ENCODE peak calls at places on chromosomes 11 and 22, in five cellular contexts. F is GM20000, K is B cell, X is fibroblast of mammary gland, U is astrocyte. B is an unnamed sample.

GRCh38 chr11:78044706-78045105 is 19.0 kb upstream of the THRSP start:
- DNase-seq in X (no peak), U (no peak), K (no peak), F (no peak), B (no peak)

GRCh38 chr11:71962428-71963038 is 33.7 kb downstream of the RNF121 start:
- DNase-seq in K (no peak), U (peak; percentile 72), X (peak; percentile 41), F (peak; percentile 37), B (no peak)

GRCh38 chr22:49964493-49965290 is 4.1 kb downstream of the PIM3 start:
- DNase-seq in F (no peak), K (peak; percentile 30), U (no peak), X (no peak), B (no peak)

GRCh38 chr11:120877746-120878365 is 146.0 kb upstream of the TBCEL start:
- DNase-seq in U (no peak), X (no peak), F (no peak), K (no peak), B (no peak)

GRCh38 chr11:5369793-5370192 is 13.8 kb upstream of the OR51M1 start:
- DNase-seq in X (peak; percentile 57), K (no peak), F (peak; percentile 17), U (no peak), B (peak; percentile 8)

GRCh38 chr22:45683248-45683647 is 11.6 kb downstream of the ATXN10 start:
- DNase-seq in U (no peak), K (peak; percentile 48), F (no peak), X (no peak), B (no peak)

GRCh38 chr22:41206719-41207118 is 1.6 kb downstream of the L3MBTL2 start:
- DNase-seq in U (no peak), F (no peak), X (no peak), K (no peak), B (no peak)

GRCh38 chr22:37225481-37225880 is 13.2 kb upstream of the SSTR3 start:
- DNase-seq in F (no peak), X (no peak), U (no peak), K (no peak), B (no peak)

GRCh38 chr22:43345356-43345755 is 2.2 kb upstream of the SCUBE1 start:
- DNase-seq in X (no peak), K (no peak), F (no peak), U (no peak), B (no peak)

GRCh38 chr11:103591554-103591953 is 444.9 kb upstream of the DDI1 start:
- DNase-seq in U (peak; percentile 33), K (no peak), F (no peak), X (no peak), B (no peak)

GRCh38 chr11:119029340-119030028 is 1.2 kb downstream of the SLC37A4 start:
- DNase-seq in K (no peak), F (peak; percentile 43), X (no peak), U (no peak), B (peak; percentile 20)

GRCh38 chr11:130761560-130762220 is 154.6 kb downstream of the SNX19 start:
- DNase-seq in X (no peak), U (no peak), K (no peak), F (no peak), B (no peak)

GRCh38 chr11:30452114-30452513 is 129.2 kb downstream of the ARL14EP start:
- DNase-seq in U (no peak), F (no peak), X (no peak), K (no peak), B (peak; percentile 19)

GRCh38 chr11:831132-831864 is 1.5 kb upstream of the CD151 start:
- DNase-seq in K (no peak), X (no peak), F (no peak), U (no peak), B (no peak)

GRCh38 chr11:27507561-27508322 is 1.2 kb upstream of the LIN7C start:
- DNase-seq in X (peak; percentile 7), U (no peak), F (no peak), K (no peak), B (no peak)

GRCh38 chr11:69320756-69321741 is 27.1 kb downstream of the MYEOV start:
- DNase-seq in F (no peak), U (no peak), X (peak; percentile 47), K (no peak), B (no peak)

GRCh38 chr11:126545057-126545555 is 189.6 kb downstream of the ST3GAL4 start:
- DNase-seq in X (no peak), K (no peak), F (no peak), U (no peak), B (no peak)

GRCh38 chr22:20864186-20864908 is 5.5 kb downstream of the SNAP29 start:
- DNase-seq in X (peak; percentile 43), K (no peak), U (no peak), F (no peak), B (no peak)

GRCh38 chr11:117820071-117820470 is 4.5 kb downstream of the FXYD2 start:
- DNase-seq in U (no peak), X (no peak), F (no peak), K (no peak), B (no peak)

GRCh38 chr22:38148252-38148651 is 33.4 kb downstream of the PLA2G6 start:
- DNase-seq in K (no peak), U (peak; percentile 81), F (no peak), X (peak; percentile 60), B (no peak)

GRCh38 chr11:134566311-134566710 is 154.3 kb upstream of the B3GAT1 start:
- DNase-seq in F (no peak), X (no peak), K (no peak), U (no peak), B (no peak)

GRCh38 chr22:33331017-33331416 is 272.8 kb upstream of the SYN3 start:
- DNase-seq in F (no peak), K (no peak), X (no peak), U (no peak), B (no peak)

GRCh38 chr11:112744041-112744440 is 217.2 kb upstream of the NCAM1 start:
- DNase-seq in U (no peak), K (no peak), F (no peak), X (no peak), B (no peak)

GRCh38 chr11:74398244-74399159 is at the start of gene PGM2L1:
- DNase-seq in F (peak; percentile 97), U (peak; percentile 83), K (peak; percentile 97), X (peak; percentile 90), B (peak; percentile 92)

GRCh38 chr22:37406836-37407235 is 20.4 kb downstream of the ELFN2 start:
- DNase-seq in K (no peak), F (no peak), U (no peak), X (no peak), B (no peak)

GRCh38 chr11:66676931-66677598 is 622 bp downstream of the RBM4B start:
- DNase-seq in U (peak; percentile 19), K (no peak), X (peak; percentile 6), F (no peak), B (no peak)

GRCh38 chr11:123362941-123363340 is 67.1 kb upstream of the GRAMD1B start:
- DNase-seq in F (no peak), K (no peak), X (no peak), U (no peak), B (no peak)

GRCh38 chr11:19419021-19419750 is 178.4 kb upstream of the E2F8 start:
- DNase-seq in U (peak; percentile 37), K (no peak), F (no peak), X (peak; percentile 51), B (no peak)

GRCh38 chr22:38452373-38453064 is 2.5 kb downstream of the KCNJ4 start:
- DNase-seq in U (peak; percentile 27), X (no peak), F (no peak), K (no peak), B (no peak)

GRCh38 chr11:115581871-115582639 is 77.8 kb upstream of the CADM1 start:
- DNase-seq in U (peak; percentile 18), F (no peak), K (no peak), X (no peak), B (peak; percentile 24)

GRCh38 chr11:6647282-6647679 is 8.3 kb downstream of the DCHS1 start:
- DNase-seq in X (peak; percentile 37), U (no peak), F (no peak), K (no peak), B (no peak)

GRCh38 chr11:118655486-118656190 is 23.8 kb downstream of the TREH start:
- DNase-seq in F (no peak), X (no peak), U (no peak), K (no peak), B (no peak)

GRCh38 chr22:20859615-20860014 is 808 bp downstream of the SNAP29 start:
- DNase-seq in F (no peak), X (no peak), K (peak; percentile 16), U (no peak), B (no peak)

GRCh38 chr11:57323503-57324153 is 1.1 kb downstream of the TNKS1BP1 start:
- DNase-seq in F (no peak), K (no peak), X (peak; percentile 48), U (peak; percentile 15), B (no peak)
- TF ChIP-seq CTCF in F (no peak), K (no peak), X (peak; percentile 11), U (no peak), B (no peak)

DNA sequence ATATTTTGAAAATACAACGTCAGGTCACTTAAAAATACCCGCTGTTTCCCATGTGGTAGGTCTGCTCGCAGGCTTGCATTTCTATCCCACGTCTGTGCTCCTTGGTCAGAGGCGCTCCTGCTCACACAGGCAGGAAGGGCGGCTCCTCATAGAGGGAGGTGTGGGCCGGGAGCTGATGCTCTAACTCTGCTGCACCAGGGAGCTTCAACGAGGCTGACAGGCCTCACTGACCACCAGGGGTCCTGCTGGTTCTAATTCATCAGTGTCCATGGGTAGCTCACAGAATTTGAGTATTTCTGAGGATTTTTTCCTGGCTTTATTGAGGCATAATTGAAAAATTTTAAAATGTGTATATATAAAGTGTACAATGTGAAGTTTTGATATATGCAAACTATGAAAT is 68.5 kb downstream of the PIWIL3 start:
- DNase-seq in F (no peak), X (no peak), K (no peak), U (no peak), B (peak; percentile 41)
- TF ChIP-seq CTCF in F (no peak), X (no peak), K (no peak), U (no peak), B (peak; percentile 28)

GRCh38 chr22:47687776-47688175 is 925.3 kb downstream of the TBC1D22A start:
- DNase-seq in K (no peak), X (no peak), F (no peak), U (no peak), B (no peak)
- TF ChIP-seq CTCF in K (no peak), X (no peak), F (no peak), U (no peak), B (no peak)

DNA sequence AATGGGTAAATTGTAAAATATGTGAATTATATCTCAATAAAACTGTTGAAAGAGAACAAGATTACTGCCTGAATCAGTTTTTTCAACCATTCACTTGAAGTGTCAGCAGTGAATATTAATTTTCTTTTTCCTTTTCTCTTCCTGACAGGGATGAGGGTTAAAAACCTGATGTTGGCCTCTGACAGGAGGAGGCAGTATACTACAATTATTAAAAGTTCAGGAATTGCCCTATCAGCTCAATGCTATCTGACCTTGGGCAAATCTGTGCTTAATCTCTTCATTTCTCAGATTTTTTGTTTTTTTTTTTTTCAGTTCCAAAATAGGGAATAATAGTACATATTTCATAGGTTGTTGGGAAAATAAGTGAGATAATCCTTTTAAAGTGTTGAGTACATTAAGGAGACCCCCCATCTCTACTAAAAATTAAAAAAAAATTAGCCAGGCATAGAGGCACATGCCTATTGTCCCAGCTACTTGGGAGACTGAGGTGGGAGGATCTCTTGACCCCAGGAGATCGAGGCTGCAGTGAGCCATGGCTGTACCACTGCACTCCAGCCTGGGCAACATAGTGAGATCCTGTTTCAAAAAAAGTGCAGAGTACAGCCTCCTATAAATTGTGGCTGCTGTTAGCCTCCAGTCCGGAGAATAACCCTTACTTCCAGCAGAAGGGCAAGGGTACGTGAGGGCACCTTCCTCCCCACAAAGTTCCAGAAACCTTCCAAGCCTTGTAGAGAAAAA is 48.8 kb downstream of the TRIM44 start:
- DNase-seq in X (peak; percentile 11), F (no peak), K (no peak), U (no peak), B (no peak)
- TF ChIP-seq CTCF in X (peak; percentile 21), F (no peak), K (no peak), U (no peak), B (no peak)

B was measured in nephron progenitor cell.